ENCODE peak calls at places on chromosomes 12 and 14, in ten cellular contexts. One of them, this sample, is unnamed.

GRCh38 chr14:62099091-62099490 is 336.9 kb downstream of the SNAPC1 start:
- DNase-seq in lower leg skin: no peak
- DNase-seq in GM04503: no peak
- DNase-seq in cerebellar nuclear complex: no peak
- DNase-seq in NCI-H1417: no peak
- DNase-seq in NCI-H1092 treated with DMSO at 0.1 percent for 48 hours: no peak
- DNase-seq in activated CD4-positive, alpha-beta T cell treated with anti-CD3 and anti-CD28 coated beads, Interleukin-2, amount 50 U/mL, for 1 hour: no peak
- DNase-seq in activated CD4-positive, CD25-positive, alpha-beta regulatory T cell: no peak
- DNase-seq in iPS-NIHi11: no peak
- DNase-seq in GM23248: no peak
- DNase-seq in this sample: no peak

GRCh38 chr12:122981587-122982493 is 1.4 kb downstream of the ARL6IP4 start:
- DNase-seq in lower leg skin: no peak
- DNase-seq in GM04503: no peak
- DNase-seq in cerebellar nuclear complex: no peak
- DNase-seq in NCI-H1417: no peak
- DNase-seq in NCI-H1092 treated with DMSO at 0.1 percent for 48 hours: no peak
- DNase-seq in activated CD4-positive, alpha-beta T cell treated with anti-CD3 and anti-CD28 coated beads, Interleukin-2, amount 50 U/mL, for 1 hour: no peak
- DNase-seq in activated CD4-positive, CD25-positive, alpha-beta regulatory T cell: no peak
- DNase-seq in iPS-NIHi11: no peak
- DNase-seq in GM23248: peak; percentile 24
- DNase-seq in this sample: peak; percentile 8

GRCh38 chr12:132138941-132139871 is 4.9 kb downstream of the DDX51 start:
- DNase-seq in lower leg skin: no peak
- DNase-seq in GM04503: no peak
- DNase-seq in cerebellar nuclear complex: no peak
- DNase-seq in NCI-H1417: no peak
- DNase-seq in NCI-H1092 treated with DMSO at 0.1 percent for 48 hours: no peak
- DNase-seq in activated CD4-positive, alpha-beta T cell treated with anti-CD3 and anti-CD28 coated beads, Interleukin-2, amount 50 U/mL, for 1 hour: no peak
- DNase-seq in activated CD4-positive, CD25-positive, alpha-beta regulatory T cell: no peak
- DNase-seq in iPS-NIHi11: no peak
- DNase-seq in GM23248: no peak
- DNase-seq in this sample: no peak

GRCh38 chr12:57240926-57241555 is 9.9 kb downstream of the STAC3 start:
- DNase-seq in lower leg skin: no peak
- DNase-seq in GM04503: no peak
- DNase-seq in cerebellar nuclear complex: no peak
- DNase-seq in NCI-H1417: no peak
- DNase-seq in NCI-H1092 treated with DMSO at 0.1 percent for 48 hours: peak; percentile 20
- DNase-seq in activated CD4-positive, alpha-beta T cell treated with anti-CD3 and anti-CD28 coated beads, Interleukin-2, amount 50 U/mL, for 1 hour: no peak
- DNase-seq in activated CD4-positive, CD25-positive, alpha-beta regulatory T cell: no peak
- DNase-seq in iPS-NIHi11: peak; percentile 46
- DNase-seq in GM23248: peak; percentile 71
- DNase-seq in this sample: peak; percentile 64

GRCh38 chr12:65500121-65500846 is 221.8 kb downstream of the MSRB3 start:
- DNase-seq in lower leg skin: no peak
- DNase-seq in GM04503: no peak
- DNase-seq in cerebellar nuclear complex: no peak
- DNase-seq in NCI-H1417: no peak
- DNase-seq in NCI-H1092 treated with DMSO at 0.1 percent for 48 hours: no peak
- DNase-seq in activated CD4-positive, alpha-beta T cell treated with anti-CD3 and anti-CD28 coated beads, Interleukin-2, amount 50 U/mL, for 1 hour: no peak
- DNase-seq in activated CD4-positive, CD25-positive, alpha-beta regulatory T cell: no peak
- DNase-seq in iPS-NIHi11: no peak
- DNase-seq in GM23248: peak; percentile 36
- DNase-seq in this sample: no peak

GRCh38 chr12:1603621-1604020 is 9.2 kb upstream of the FBXL14 start:
- DNase-seq in lower leg skin: no peak
- DNase-seq in GM04503: no peak
- DNase-seq in cerebellar nuclear complex: no peak
- DNase-seq in NCI-H1417: no peak
- DNase-seq in NCI-H1092 treated with DMSO at 0.1 percent for 48 hours: no peak
- DNase-seq in activated CD4-positive, alpha-beta T cell treated with anti-CD3 and anti-CD28 coated beads, Interleukin-2, amount 50 U/mL, for 1 hour: no peak
- DNase-seq in activated CD4-positive, CD25-positive, alpha-beta regulatory T cell: no peak
- DNase-seq in iPS-NIHi11: no peak
- DNase-seq in GM23248: peak; percentile 54
- DNase-seq in this sample: no peak

GRCh38 chr14:104224516-104225281 is 86.3 kb downstream of the KIF26A start:
- DNase-seq in lower leg skin: no peak
- DNase-seq in GM04503: no peak
- DNase-seq in cerebellar nuclear complex: no peak
- DNase-seq in NCI-H1417: peak; percentile 45
- DNase-seq in NCI-H1092 treated with DMSO at 0.1 percent for 48 hours: no peak
- DNase-seq in activated CD4-positive, alpha-beta T cell treated with anti-CD3 and anti-CD28 coated beads, Interleukin-2, amount 50 U/mL, for 1 hour: peak; percentile 19
- DNase-seq in activated CD4-positive, CD25-positive, alpha-beta regulatory T cell: no peak
- DNase-seq in iPS-NIHi11: peak; percentile 84
- DNase-seq in GM23248: no peak
- DNase-seq in this sample: peak; percentile 42

GRCh38 chr14:64918216-64918615 is 4.0 kb downstream of the CHURC1 start:
- DNase-seq in lower leg skin: no peak
- DNase-seq in GM04503: peak; percentile 16
- DNase-seq in cerebellar nuclear complex: no peak
- DNase-seq in NCI-H1417: no peak
- DNase-seq in NCI-H1092 treated with DMSO at 0.1 percent for 48 hours: no peak
- DNase-seq in activated CD4-positive, alpha-beta T cell treated with anti-CD3 and anti-CD28 coated beads, Interleukin-2, amount 50 U/mL, for 1 hour: no peak
- DNase-seq in activated CD4-positive, CD25-positive, alpha-beta regulatory T cell: no peak
- DNase-seq in iPS-NIHi11: no peak
- DNase-seq in GM23248: peak; percentile 56
- DNase-seq in this sample: no peak

GRCh38 chr14:41280745-41281144 is 325.9 kb upstream of the LRFN5 start:
- DNase-seq in lower leg skin: no peak
- DNase-seq in GM04503: no peak
- DNase-seq in cerebellar nuclear complex: no peak
- DNase-seq in NCI-H1417: peak; percentile 56
- DNase-seq in NCI-H1092 treated with DMSO at 0.1 percent for 48 hours: peak; percentile 44
- DNase-seq in activated CD4-positive, alpha-beta T cell treated with anti-CD3 and anti-CD28 coated beads, Interleukin-2, amount 50 U/mL, for 1 hour: no peak
- DNase-seq in activated CD4-positive, CD25-positive, alpha-beta regulatory T cell: no peak
- DNase-seq in iPS-NIHi11: peak; percentile 14
- DNase-seq in GM23248: peak; percentile 30
- DNase-seq in this sample: no peak

GRCh38 chr14:69342928-69343525 is 55.1 kb downstream of the ERH start:
- DNase-seq in lower leg skin: no peak
- DNase-seq in GM04503: no peak
- DNase-seq in cerebellar nuclear complex: no peak
- DNase-seq in NCI-H1417: no peak
- DNase-seq in NCI-H1092 treated with DMSO at 0.1 percent for 48 hours: no peak
- DNase-seq in activated CD4-positive, alpha-beta T cell treated with anti-CD3 and anti-CD28 coated beads, Interleukin-2, amount 50 U/mL, for 1 hour: no peak
- DNase-seq in activated CD4-positive, CD25-positive, alpha-beta regulatory T cell: no peak
- DNase-seq in iPS-NIHi11: no peak
- DNase-seq in GM23248: no peak
- DNase-seq in this sample: no peak

GRCh38 chr12:63440063-63440462 is 228.2 kb downstream of the DPY19L2 start:
- DNase-seq in lower leg skin: no peak
- DNase-seq in GM04503: no peak
- DNase-seq in cerebellar nuclear complex: no peak
- DNase-seq in NCI-H1417: no peak
- DNase-seq in NCI-H1092 treated with DMSO at 0.1 percent for 48 hours: no peak
- DNase-seq in activated CD4-positive, alpha-beta T cell treated with anti-CD3 and anti-CD28 coated beads, Interleukin-2, amount 50 U/mL, for 1 hour: no peak
- DNase-seq in activated CD4-positive, CD25-positive, alpha-beta regulatory T cell: no peak
- DNase-seq in iPS-NIHi11: no peak
- DNase-seq in GM23248: no peak
- DNase-seq in this sample: no peak

GRCh38 chr12:94593822-94594442 is 56.4 kb downstream of the TMCC3 start:
- DNase-seq in lower leg skin: no peak
- DNase-seq in GM04503: no peak
- DNase-seq in cerebellar nuclear complex: no peak
- DNase-seq in NCI-H1417: no peak
- DNase-seq in NCI-H1092 treated with DMSO at 0.1 percent for 48 hours: no peak
- DNase-seq in activated CD4-positive, alpha-beta T cell treated with anti-CD3 and anti-CD28 coated beads, Interleukin-2, amount 50 U/mL, for 1 hour: no peak
- DNase-seq in activated CD4-positive, CD25-positive, alpha-beta regulatory T cell: no peak
- DNase-seq in iPS-NIHi11: no peak
- DNase-seq in GM23248: no peak
- DNase-seq in this sample: no peak

GRCh38 chr12:111529424-111530368 is 69.4 kb downstream of the ATXN2 start:
- DNase-seq in lower leg skin: no peak
- DNase-seq in GM04503: peak; percentile 1
- DNase-seq in cerebellar nuclear complex: no peak
- DNase-seq in NCI-H1417: peak; percentile 35
- DNase-seq in NCI-H1092 treated with DMSO at 0.1 percent for 48 hours: peak; percentile 11
- DNase-seq in activated CD4-positive, alpha-beta T cell treated with anti-CD3 and anti-CD28 coated beads, Interleukin-2, amount 50 U/mL, for 1 hour: peak; percentile 52
- DNase-seq in activated CD4-positive, CD25-positive, alpha-beta regulatory T cell: peak; percentile 14
- DNase-seq in iPS-NIHi11: peak; percentile 86
- DNase-seq in GM23248: peak; percentile 72
- DNase-seq in this sample: peak; percentile 58

GRCh38 chr14:70731447-70732239 is 77.7 kb downstream of the MAP3K9 start:
- DNase-seq in lower leg skin: no peak
- DNase-seq in GM04503: no peak
- DNase-seq in cerebellar nuclear complex: no peak
- DNase-seq in NCI-H1417: no peak
- DNase-seq in NCI-H1092 treated with DMSO at 0.1 percent for 48 hours: no peak
- DNase-seq in activated CD4-positive, alpha-beta T cell treated with anti-CD3 and anti-CD28 coated beads, Interleukin-2, amount 50 U/mL, for 1 hour: no peak
- DNase-seq in activated CD4-positive, CD25-positive, alpha-beta regulatory T cell: no peak
- DNase-seq in iPS-NIHi11: no peak
- DNase-seq in GM23248: no peak
- DNase-seq in this sample: no peak

GRCh38 chr14:76268013-76268376 is 107.9 kb upstream of the ESRRB start:
- DNase-seq in lower leg skin: no peak
- DNase-seq in GM04503: no peak
- DNase-seq in cerebellar nuclear complex: no peak
- DNase-seq in NCI-H1417: no peak
- DNase-seq in NCI-H1092 treated with DMSO at 0.1 percent for 48 hours: no peak
- DNase-seq in activated CD4-positive, alpha-beta T cell treated with anti-CD3 and anti-CD28 coated beads, Interleukin-2, amount 50 U/mL, for 1 hour: no peak
- DNase-seq in activated CD4-positive, CD25-positive, alpha-beta regulatory T cell: no peak
- DNase-seq in iPS-NIHi11: no peak
- DNase-seq in GM23248: peak; percentile 13
- DNase-seq in this sample: no peak

GRCh38 chr14:62123959-62124358 is 361.7 kb downstream of the SNAPC1 start:
- DNase-seq in lower leg skin: no peak
- DNase-seq in GM04503: no peak
- DNase-seq in cerebellar nuclear complex: no peak
- DNase-seq in NCI-H1417: no peak
- DNase-seq in NCI-H1092 treated with DMSO at 0.1 percent for 48 hours: no peak
- DNase-seq in activated CD4-positive, alpha-beta T cell treated with anti-CD3 and anti-CD28 coated beads, Interleukin-2, amount 50 U/mL, for 1 hour: no peak
- DNase-seq in activated CD4-positive, CD25-positive, alpha-beta regulatory T cell: no peak
- DNase-seq in iPS-NIHi11: no peak
- DNase-seq in GM23248: no peak
- DNase-seq in this sample: no peak

GRCh38 chr12:54984602-54985376 is at the start of gene TESPA1:
- DNase-seq in lower leg skin: peak; percentile 62
- DNase-seq in GM04503: no peak
- DNase-seq in cerebellar nuclear complex: no peak
- DNase-seq in NCI-H1417: no peak
- DNase-seq in NCI-H1092 treated with DMSO at 0.1 percent for 48 hours: no peak
- DNase-seq in activated CD4-positive, alpha-beta T cell treated with anti-CD3 and anti-CD28 coated beads, Interleukin-2, amount 50 U/mL, for 1 hour: peak; percentile 78
- DNase-seq in activated CD4-positive, CD25-positive, alpha-beta regulatory T cell: no peak
- DNase-seq in iPS-NIHi11: no peak
- DNase-seq in GM23248: no peak
- DNase-seq in this sample: no peak

GRCh38 chr14:100586153-100586519 is 1.1 kb downstream of the BEGAIN start:
- DNase-seq in lower leg skin: no peak
- DNase-seq in GM04503: no peak
- DNase-seq in cerebellar nuclear complex: no peak
- DNase-seq in NCI-H1417: no peak
- DNase-seq in NCI-H1092 treated with DMSO at 0.1 percent for 48 hours: no peak
- DNase-seq in activated CD4-positive, alpha-beta T cell treated with anti-CD3 and anti-CD28 coated beads, Interleukin-2, amount 50 U/mL, for 1 hour: no peak
- DNase-seq in activated CD4-positive, CD25-positive, alpha-beta regulatory T cell: no peak
- DNase-seq in iPS-NIHi11: no peak
- DNase-seq in GM23248: peak; percentile 35
- DNase-seq in this sample: peak; percentile 9

GRCh38 chr12:130878193-130879185 is 6.6 kb downstream of the RAN start:
- DNase-seq in lower leg skin: no peak
- DNase-seq in GM04503: no peak
- DNase-seq in cerebellar nuclear complex: no peak
- DNase-seq in NCI-H1417: no peak
- DNase-seq in NCI-H1092 treated with DMSO at 0.1 percent for 48 hours: no peak
- DNase-seq in activated CD4-positive, alpha-beta T cell treated with anti-CD3 and anti-CD28 coated beads, Interleukin-2, amount 50 U/mL, for 1 hour: no peak
- DNase-seq in activated CD4-positive, CD25-positive, alpha-beta regulatory T cell: no peak
- DNase-seq in iPS-NIHi11: peak; percentile 19
- DNase-seq in GM23248: no peak
- DNase-seq in this sample: peak; percentile 21

This sample was measured in BE2C.